ENCODE peak calls at places on chromosomes 5 and 9, in four cellular contexts. O, H, K and Q are unnamed samples.
A peak's percentile ranks its signal among the peaks of the same experiment; 100 is the strongest.

GRCh38 chr9:130498298-130498917 is 53.6 kb downstream of the ASS1 start:
- DNase-seq in O (no peak), H (no peak), K (no peak), Q (no peak)

GRCh38 chr9:98222885-98223640 is 30.6 kb upstream of the CORO2A start:
- DNase-seq in O (peak; percentile 99), H (no peak), K (no peak), Q (peak; percentile 98)

GRCh38 chr9:89498845-89499480 is 1.1 kb upstream of the SEMA4D start:
- DNase-seq in O (no peak), H (no peak), K (no peak), Q (no peak)

GRCh38 chr5:156473271-156473935 is 146.4 kb downstream of the SGCD start:
- DNase-seq in O (peak; percentile 29), H (no peak), K (no peak), Q (peak; percentile 40)

GRCh38 chr9:79155308-79155707 is 416.5 kb upstream of the TLE4 start:
- DNase-seq in O (no peak), H (no peak), K (no peak), Q (no peak)

GRCh38 chr9:35771943-35772342 is 17.9 kb upstream of the MSMP start:
- DNase-seq in O (no peak), H (no peak), K (no peak), Q (no peak)

GRCh38 chr5:178249191-178249989 is 16.8 kb upstream of the PHYKPL start:
- DNase-seq in O (peak; percentile 79), H (no peak), K (no peak), Q (peak; percentile 73)

GRCh38 chr5:102770803-102771202 is 15.7 kb downstream of the PAM start:
- DNase-seq in O (no peak), H (no peak), K (no peak), Q (no peak)

GRCh38 chr5:11734369-11734768 is 169.9 kb downstream of the CTNND2 start:
- DNase-seq in O (no peak), H (no peak), K (no peak), Q (no peak)

GRCh38 chr5:33944543-33945132 is 8.5 kb downstream of the RXFP3 start:
- DNase-seq in O (no peak), H (no peak), K (peak; percentile 38), Q (no peak)

GRCh38 chr9:105911104-105911911 is 217.0 kb downstream of the TMEM38B start:
- DNase-seq in O (no peak), H (no peak), K (no peak), Q (no peak)

GRCh38 chr5:174065528-174066189 is 20.2 kb downstream of the NSG2 start:
- DNase-seq in O (no peak), H (no peak), K (no peak), Q (no peak)

GRCh38 chr9:91012933-91013841 is 211.6 kb downstream of the SYK start:
- DNase-seq in O (no peak), H (no peak), K (no peak), Q (no peak)

GRCh38 chr5:55634866-55635265 is 77.3 kb downstream of the SLC38A9 start:
- DNase-seq in O (no peak), H (no peak), K (no peak), Q (no peak)

GRCh38 chr5:168438349-168438748 is 47.9 kb upstream of the RARS1 start:
- DNase-seq in O (no peak), H (no peak), K (no peak), Q (no peak)

GRCh38 chr5:74679968-74680367 is 5.1 kb upstream of the HEXB start:
- DNase-seq in O (no peak), H (no peak), K (no peak), Q (peak; percentile 28)

GRCh38 chr9:23551171-23551795 is 274.8 kb downstream of the ELAVL2 start:
- DNase-seq in O (no peak), H (no peak), K (no peak), Q (no peak)

GRCh38 chr5:84724683-84725082 is 340.0 kb upstream of the EDIL3 start:
- DNase-seq in O (no peak), H (no peak), K (no peak), Q (no peak)

GRCh38 chr9:23887781-23888180 is 61.7 kb upstream of the ELAVL2 start:
- DNase-seq in O (no peak), H (no peak), K (no peak), Q (no peak)

GRCh38 chr9:36113999-36114398 is 22.5 kb upstream of the GLIPR2 start:
- DNase-seq in O (no peak), H (no peak), K (no peak), Q (no peak)

GRCh38 chr9:74721696-74722660 is 165.7 kb downstream of the TRPM6 start:
- DNase-seq in O (no peak), H (no peak), K (no peak), Q (no peak)

GRCh38 chr9:116361558-116361957 is 208.0 kb downstream of the PAPPA start:
- DNase-seq in O (no peak), H (no peak), K (no peak), Q (no peak)

GRCh38 chr5:140381351-140381750 is 20.3 kb upstream of the ANKHD1 start:
- DNase-seq in O (no peak), H (no peak), K (no peak), Q (no peak)

GRCh38 chr9:113349434-113350337 is at the start of gene BSPRY:
- DNase-seq in O (no peak), H (peak; percentile 26), K (no peak), Q (no peak)

GRCh38 chr9:135305546-135306180 is 173.9 kb upstream of the PPP1R26 start:
- DNase-seq in O (no peak), H (no peak), K (no peak), Q (no peak)

GRCh38 chr5:16579142-16579541 is 37.7 kb downstream of the RETREG1 start:
- DNase-seq in O (no peak), H (no peak), K (peak; percentile 59), Q (no peak)

GRCh38 chr5:135371738-135372232 is 27.2 kb downstream of the MACROH2A1 start:
- DNase-seq in O (peak; percentile 18), H (no peak), K (no peak), Q (peak; percentile 58)

GRCh38 chr5:141567513-141568117 is 51.2 kb downstream of the DIAPH1 start:
- DNase-seq in O (no peak), H (no peak), K (no peak), Q (peak; percentile 21)

GRCh38 chr9:36018129-36018528 is 18.6 kb upstream of the RECK start:
- DNase-seq in O (no peak), H (no peak), K (no peak), Q (no peak)

GRCh38 chr9:14221558-14221957 is 92.4 kb downstream of the NFIB start:
- DNase-seq in O (peak; percentile 23), H (no peak), K (no peak), Q (peak; percentile 74)

GRCh38 chr5:69083412-69083811 is 10.4 kb upstream of the SLC30A5 start:
- DNase-seq in O (no peak), H (no peak), K (no peak), Q (no peak)
- TF ChIP-seq CTCF in O (no peak), H (no peak), K (no peak), Q (peak; percentile 16)

GRCh38 chr5:164475339-164475977 is 970.0 kb downstream of the MAT2B start:
- DNase-seq in O (no peak), H (no peak), K (no peak), Q (no peak)
- TF ChIP-seq CTCF in O (peak; percentile 31), H (peak; percentile 14), K (no peak), Q (peak; percentile 58)

GRCh38 chr9:131727795-131728545 is 11.9 kb downstream of the RAPGEF1 start:
- DNase-seq in O (no peak), H (no peak), K (no peak), Q (no peak)
- TF ChIP-seq CTCF in O (no peak), H (no peak), K (no peak), Q (no peak)

GRCh38 chr5:78724061-78724460 is 75.5 kb upstream of the LHFPL2 start:
- DNase-seq in O (no peak), H (no peak), K (no peak), Q (no peak)
- TF ChIP-seq CTCF in O (no peak), H (no peak), K (no peak), Q (no peak)